ENCODE peak calls at places on chromosomes 12 and 14, in seven cellular contexts. One of them, this sample, is unnamed.

GRCh38 chr12:104352106-104352713 is 48.7 kb downstream of the EID3 start:
- DNase-seq in fibroblast of pulmonary artery: peak
- DNase-seq in mucosa of descending colon: no peak
- DNase-seq in K562: no peak
- DNase-seq in activated B cell treated with CpG ODN at 0.5 μM for 24 hours: no peak
- DNase-seq in GM12878: no peak
- DNase-seq in epithelial cell of esophagus: no peak
- DNase-seq in this sample: no peak

GRCh38 chr14:71541973-71542730 is 390.1 kb upstream of the RGS6 start:
- DNase-seq in fibroblast of pulmonary artery: no peak
- DNase-seq in mucosa of descending colon: no peak
- DNase-seq in K562: no peak
- DNase-seq in activated B cell treated with CpG ODN at 0.5 μM for 24 hours: no peak
- DNase-seq in GM12878: no peak
- DNase-seq in epithelial cell of esophagus: no peak
- DNase-seq in this sample: no peak

GRCh38 chr14:93980464-93981201 is 4.3 kb upstream of the ASB2 start:
- DNase-seq in fibroblast of pulmonary artery: no peak
- DNase-seq in mucosa of descending colon: no peak
- DNase-seq in K562: no peak
- DNase-seq in activated B cell treated with CpG ODN at 0.5 μM for 24 hours: no peak
- DNase-seq in GM12878: no peak
- DNase-seq in epithelial cell of esophagus: no peak
- DNase-seq in this sample: no peak

GRCh38 chr14:65348137-65348536 is 64.4 kb upstream of the FUT8 start:
- DNase-seq in fibroblast of pulmonary artery: no peak
- DNase-seq in mucosa of descending colon: peak
- DNase-seq in K562: no peak
- DNase-seq in activated B cell treated with CpG ODN at 0.5 μM for 24 hours: no peak
- DNase-seq in GM12878: no peak
- DNase-seq in epithelial cell of esophagus: no peak
- DNase-seq in this sample: no peak

GRCh38 chr12:19088576-19088975 is 41.0 kb upstream of the PLEKHA5 start:
- DNase-seq in fibroblast of pulmonary artery: no peak
- DNase-seq in mucosa of descending colon: no peak
- DNase-seq in K562: no peak
- DNase-seq in activated B cell treated with CpG ODN at 0.5 μM for 24 hours: no peak
- DNase-seq in GM12878: no peak
- DNase-seq in epithelial cell of esophagus: no peak
- DNase-seq in this sample: no peak

GRCh38 chr14:48568688-48569087 is 893.3 kb upstream of the MDGA2 start:
- DNase-seq in fibroblast of pulmonary artery: peak
- DNase-seq in mucosa of descending colon: no peak
- DNase-seq in K562: no peak
- DNase-seq in activated B cell treated with CpG ODN at 0.5 μM for 24 hours: no peak
- DNase-seq in GM12878: no peak
- DNase-seq in epithelial cell of esophagus: peak
- DNase-seq in this sample: no peak

GRCh38 chr12:31204995-31205582 is 120.9 kb downstream of the SINHCAF start:
- DNase-seq in fibroblast of pulmonary artery: peak
- DNase-seq in mucosa of descending colon: no peak
- DNase-seq in K562: no peak
- DNase-seq in activated B cell treated with CpG ODN at 0.5 μM for 24 hours: no peak
- DNase-seq in GM12878: peak
- DNase-seq in epithelial cell of esophagus: peak
- DNase-seq in this sample: no peak

GRCh38 chr12:24596768-24597388 is 352.0 kb downstream of the BCAT1 start:
- DNase-seq in fibroblast of pulmonary artery: peak
- DNase-seq in mucosa of descending colon: no peak
- DNase-seq in K562: peak
- DNase-seq in activated B cell treated with CpG ODN at 0.5 μM for 24 hours: no peak
- DNase-seq in GM12878: no peak
- DNase-seq in epithelial cell of esophagus: peak
- DNase-seq in this sample: no peak

GRCh38 chr14:56738020-56738419 is 72.3 kb downstream of the OTX2 start:
- DNase-seq in fibroblast of pulmonary artery: no peak
- DNase-seq in mucosa of descending colon: no peak
- DNase-seq in K562: no peak
- DNase-seq in activated B cell treated with CpG ODN at 0.5 μM for 24 hours: no peak
- DNase-seq in GM12878: no peak
- DNase-seq in epithelial cell of esophagus: no peak
- DNase-seq in this sample: no peak

GRCh38 chr14:75150150-75150549 is 23.3 kb upstream of the NEK9 start:
- DNase-seq in fibroblast of pulmonary artery: peak
- DNase-seq in mucosa of descending colon: no peak
- DNase-seq in K562: no peak
- DNase-seq in activated B cell treated with CpG ODN at 0.5 μM for 24 hours: no peak
- DNase-seq in GM12878: no peak
- DNase-seq in epithelial cell of esophagus: peak
- DNase-seq in this sample: no peak

GRCh38 chr12:85865905-85866304 is 8.2 kb upstream of the NTS start:
- DNase-seq in fibroblast of pulmonary artery: peak
- DNase-seq in mucosa of descending colon: no peak
- DNase-seq in K562: no peak
- DNase-seq in activated B cell treated with CpG ODN at 0.5 μM for 24 hours: no peak
- DNase-seq in GM12878: no peak
- DNase-seq in epithelial cell of esophagus: peak
- DNase-seq in this sample: no peak

GRCh38 chr12:130253866-130254265 is 83.8 kb upstream of the PIWIL1 start:
- DNase-seq in fibroblast of pulmonary artery: no peak
- DNase-seq in mucosa of descending colon: no peak
- DNase-seq in K562: no peak
- DNase-seq in activated B cell treated with CpG ODN at 0.5 μM for 24 hours: no peak
- DNase-seq in GM12878: no peak
- DNase-seq in epithelial cell of esophagus: no peak
- DNase-seq in this sample: no peak

GRCh38 chr12:27193106-27193505 is 51.0 kb upstream of the STK38L start:
- DNase-seq in fibroblast of pulmonary artery: peak
- DNase-seq in mucosa of descending colon: no peak
- DNase-seq in K562: no peak
- DNase-seq in activated B cell treated with CpG ODN at 0.5 μM for 24 hours: no peak
- DNase-seq in GM12878: no peak
- DNase-seq in epithelial cell of esophagus: no peak
- DNase-seq in this sample: no peak

GRCh38 chr12:18345021-18345735 is 83.9 kb downstream of the PIK3C2G start:
- DNase-seq in fibroblast of pulmonary artery: peak
- DNase-seq in mucosa of descending colon: no peak
- DNase-seq in K562: no peak
- DNase-seq in activated B cell treated with CpG ODN at 0.5 μM for 24 hours: no peak
- DNase-seq in GM12878: no peak
- DNase-seq in epithelial cell of esophagus: no peak
- DNase-seq in this sample: no peak

GRCh38 chr12:58873496-58873895 is 46.8 kb downstream of the LRIG3 start:
- DNase-seq in fibroblast of pulmonary artery: no peak
- DNase-seq in mucosa of descending colon: no peak
- DNase-seq in K562: no peak
- DNase-seq in activated B cell treated with CpG ODN at 0.5 μM for 24 hours: no peak
- DNase-seq in GM12878: no peak
- DNase-seq in epithelial cell of esophagus: no peak
- DNase-seq in this sample: no peak

GRCh38 chr14:70114621-70115156 is 74.1 kb downstream of the SLC8A3 start:
- DNase-seq in fibroblast of pulmonary artery: no peak
- DNase-seq in mucosa of descending colon: no peak
- DNase-seq in K562: no peak
- DNase-seq in activated B cell treated with CpG ODN at 0.5 μM for 24 hours: no peak
- DNase-seq in GM12878: no peak
- DNase-seq in epithelial cell of esophagus: no peak
- DNase-seq in this sample: no peak

GRCh38 chr12:116126610-116127009 is 150.9 kb downstream of the MED13L start:
- DNase-seq in fibroblast of pulmonary artery: peak
- DNase-seq in mucosa of descending colon: no peak
- DNase-seq in K562: no peak
- DNase-seq in activated B cell treated with CpG ODN at 0.5 μM for 24 hours: no peak
- DNase-seq in GM12878: no peak
- DNase-seq in epithelial cell of esophagus: no peak
- DNase-seq in this sample: no peak

GRCh38 chr14:89486505-89486904 is 69.5 kb upstream of the FOXN3 start:
- DNase-seq in fibroblast of pulmonary artery: no peak
- DNase-seq in mucosa of descending colon: no peak
- DNase-seq in K562: no peak
- DNase-seq in activated B cell treated with CpG ODN at 0.5 μM for 24 hours: no peak
- DNase-seq in GM12878: no peak
- DNase-seq in epithelial cell of esophagus: no peak
- DNase-seq in this sample: no peak

GRCh38 chr14:60356921-60357550 is 108.0 kb downstream of the PPM1A start:
- DNase-seq in fibroblast of pulmonary artery: no peak
- DNase-seq in mucosa of descending colon: no peak
- DNase-seq in K562: no peak
- DNase-seq in activated B cell treated with CpG ODN at 0.5 μM for 24 hours: no peak
- DNase-seq in GM12878: no peak
- DNase-seq in epithelial cell of esophagus: no peak
- DNase-seq in this sample: no peak

DNA sequence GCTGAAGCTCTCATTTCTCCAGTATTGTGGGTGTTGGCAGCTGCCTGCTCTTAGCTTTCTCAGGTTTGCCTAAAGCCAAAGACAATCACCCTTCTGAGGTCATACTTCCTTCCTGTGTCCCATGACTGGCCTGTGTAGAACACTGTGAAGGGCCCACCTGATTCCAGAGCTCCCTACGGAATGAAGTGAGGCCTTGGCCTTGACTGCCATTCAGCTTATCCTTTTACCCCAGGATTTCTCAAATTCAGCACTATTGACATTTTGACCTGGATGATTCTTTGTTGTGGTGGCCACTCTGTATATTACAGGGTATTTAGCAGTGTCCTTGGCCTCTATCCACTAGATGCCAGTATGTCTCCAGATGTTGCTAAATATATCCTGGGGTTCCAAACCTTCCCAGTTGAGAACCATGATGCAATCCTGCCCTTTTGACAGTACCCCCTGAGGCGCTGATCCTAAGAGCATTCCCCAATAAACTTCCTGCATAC is 112.3 kb upstream of the KRR1 start:
- DNase-seq in fibroblast of pulmonary artery: peak
- DNase-seq in mucosa of descending colon: no peak
- DNase-seq in K562: peak
- DNase-seq in activated B cell treated with CpG ODN at 0.5 μM for 24 hours: no peak
- DNase-seq in GM12878: no peak
- DNase-seq in epithelial cell of esophagus: peak
- DNase-seq in this sample: no peak
- TF ChIP-seq CTCF in fibroblast of pulmonary artery: peak
- TF ChIP-seq CTCF in mucosa of descending colon: no peak
- TF ChIP-seq CTCF in K562: peak
- TF ChIP-seq CTCF in activated B cell treated with CpG ODN at 0.5 μM for 24 hours: no peak
- TF ChIP-seq CTCF in GM12878: peak
- TF ChIP-seq CTCF in epithelial cell of esophagus: peak
- TF ChIP-seq CTCF in this sample: peak

DNA sequence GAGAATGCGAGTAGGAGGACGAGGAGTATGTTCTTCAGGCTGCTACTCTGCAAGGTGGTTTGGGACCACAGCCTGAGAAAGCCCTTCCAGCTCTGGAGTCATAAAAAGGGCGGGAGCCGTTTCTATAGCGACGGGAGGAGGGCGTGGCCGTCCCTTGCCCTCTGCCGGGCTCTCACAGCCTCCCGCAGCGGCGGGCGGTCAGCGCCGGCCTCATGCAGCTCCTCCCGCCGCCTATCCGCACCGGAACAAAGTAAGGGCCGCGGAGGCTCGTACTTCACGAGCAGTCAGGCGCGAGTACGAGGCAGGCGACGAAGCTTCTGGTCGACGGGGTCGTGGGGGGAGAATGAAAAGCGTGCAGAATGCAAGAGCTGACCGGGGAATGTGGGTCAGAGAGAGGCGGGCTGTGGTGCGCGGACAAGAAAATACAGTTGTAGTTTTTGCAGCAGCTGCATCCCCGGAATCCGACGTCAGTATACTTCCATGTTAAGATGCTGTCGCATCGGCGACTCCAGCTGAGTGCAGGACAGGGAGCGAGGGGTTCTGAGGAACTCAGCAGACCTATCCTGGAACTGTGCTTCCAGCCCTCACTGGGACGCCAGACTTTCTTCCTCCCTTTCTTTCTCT is at the start of gene DYRK4:
- DNase-seq in fibroblast of pulmonary artery: peak
- DNase-seq in mucosa of descending colon: peak
- DNase-seq in K562: peak
- DNase-seq in activated B cell treated with CpG ODN at 0.5 μM for 24 hours: no peak
- DNase-seq in GM12878: no peak
- DNase-seq in epithelial cell of esophagus: peak
- DNase-seq in this sample: peak
- TF ChIP-seq CTCF in fibroblast of pulmonary artery: no peak
- TF ChIP-seq CTCF in mucosa of descending colon: no peak
- TF ChIP-seq CTCF in K562: no peak
- TF ChIP-seq CTCF in activated B cell treated with CpG ODN at 0.5 μM for 24 hours: no peak
- TF ChIP-seq CTCF in GM12878: no peak
- TF ChIP-seq CTCF in epithelial cell of esophagus: no peak
- TF ChIP-seq CTCF in this sample: no peak

DNA sequence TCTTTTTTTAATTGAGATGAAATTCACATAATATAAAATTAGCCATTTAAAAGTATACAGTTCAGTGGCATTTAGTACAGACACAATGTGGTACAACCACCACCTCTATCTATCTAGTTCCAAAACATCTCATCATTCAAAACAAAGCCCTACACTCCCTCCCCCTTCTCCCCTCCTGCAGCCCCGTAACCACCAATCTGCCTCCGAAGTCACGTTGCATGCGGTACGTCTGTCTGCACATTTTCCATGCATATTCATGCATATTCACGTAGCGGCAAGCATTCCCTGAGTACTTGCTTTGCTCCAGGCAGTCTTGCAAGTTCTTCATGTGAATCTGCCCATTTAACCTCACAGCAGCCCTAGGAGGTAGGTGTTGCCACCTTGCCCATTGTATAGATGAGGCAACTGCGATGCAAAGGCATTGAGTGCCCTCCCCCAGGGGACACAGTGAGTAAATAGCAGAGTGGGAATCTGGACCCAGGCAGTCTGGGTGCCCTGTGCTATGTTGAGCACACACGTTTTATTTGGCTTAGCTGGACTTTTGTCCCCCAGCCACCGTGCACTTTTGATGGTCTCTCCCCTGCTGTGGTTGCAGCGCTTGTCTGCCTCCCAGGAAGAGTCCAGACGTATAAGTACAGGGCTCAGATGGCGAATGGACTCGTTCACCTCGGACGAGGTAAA is 43.4 kb downstream of the RIN3 start:
- DNase-seq in fibroblast of pulmonary artery: no peak
- DNase-seq in mucosa of descending colon: no peak
- DNase-seq in K562: no peak
- DNase-seq in activated B cell treated with CpG ODN at 0.5 μM for 24 hours: no peak
- DNase-seq in GM12878: no peak
- DNase-seq in epithelial cell of esophagus: no peak
- DNase-seq in this sample: no peak
- TF ChIP-seq CTCF in fibroblast of pulmonary artery: no peak
- TF ChIP-seq CTCF in mucosa of descending colon: no peak
- TF ChIP-seq CTCF in K562: no peak
- TF ChIP-seq CTCF in activated B cell treated with CpG ODN at 0.5 μM for 24 hours: no peak
- TF ChIP-seq CTCF in GM12878: no peak
- TF ChIP-seq CTCF in epithelial cell of esophagus: no peak
- TF ChIP-seq CTCF in this sample: no peak

DNA sequence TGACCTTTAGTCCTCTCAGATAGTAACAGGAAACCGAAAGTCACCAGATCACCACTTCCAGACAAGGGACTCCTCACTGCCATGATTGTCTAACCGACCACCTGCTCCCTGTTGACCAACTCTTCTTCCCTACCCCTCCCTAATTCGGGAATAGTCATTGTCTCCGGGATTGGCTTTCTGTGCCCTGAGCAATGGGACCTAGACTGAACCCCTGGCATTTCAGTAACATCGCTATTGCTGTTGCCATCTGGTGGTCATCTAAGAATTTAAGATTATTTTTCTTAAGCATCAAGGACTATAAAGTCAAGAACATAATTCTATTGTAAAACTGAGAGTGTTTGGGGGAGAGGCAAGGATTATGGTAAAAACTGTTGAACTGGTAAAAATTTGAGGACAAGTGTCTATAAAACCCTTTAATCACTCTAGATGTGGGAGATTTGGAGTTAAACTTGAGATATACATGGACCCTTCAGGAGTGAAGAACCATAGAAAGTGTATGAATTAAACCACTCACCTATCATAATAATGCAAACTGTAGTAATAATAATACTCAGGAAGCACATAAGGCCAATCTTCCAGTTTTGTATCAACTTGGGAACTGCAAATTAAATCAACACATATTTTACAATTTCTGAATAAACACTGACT is 6.3 kb downstream of the CLEC2A start:
- DNase-seq in fibroblast of pulmonary artery: peak
- DNase-seq in mucosa of descending colon: no peak
- DNase-seq in K562: peak
- DNase-seq in activated B cell treated with CpG ODN at 0.5 μM for 24 hours: no peak
- DNase-seq in GM12878: no peak
- DNase-seq in epithelial cell of esophagus: peak
- DNase-seq in this sample: no peak
- TF ChIP-seq CTCF in fibroblast of pulmonary artery: peak
- TF ChIP-seq CTCF in mucosa of descending colon: no peak
- TF ChIP-seq CTCF in K562: peak
- TF ChIP-seq CTCF in activated B cell treated with CpG ODN at 0.5 μM for 24 hours: no peak
- TF ChIP-seq CTCF in GM12878: peak
- TF ChIP-seq CTCF in epithelial cell of esophagus: peak
- TF ChIP-seq CTCF in this sample: peak